ENCODE peak calls at places on chromosome 6, in six cellular contexts. F, M, L, R, Z and A are unnamed samples.

GRCh38 chr6:165055231-165055630 is 254.2 kb downstream of the C6orf118 start:
- DNase-seq in M (no peak), F (no peak), R (no peak), Z (no peak), L (no peak), A (no peak)

GRCh38 chr6:121885399-121886152 is 450.1 kb downstream of the GJA1 start:
- DNase-seq in M (no peak), R (no peak), Z (no peak), F (peak), L (no peak), A (no peak)

GRCh38 chr6:134007077-134007476 is 45.3 kb downstream of the SLC2A12 start:
- DNase-seq in Z (no peak), M (no peak), L (no peak), R (no peak), F (no peak), A (peak)

GRCh38 chr6:138454976-138455706 is 44.2 kb downstream of the NHSL1 start:
- DNase-seq in Z (peak), F (no peak), R (peak), M (no peak), L (no peak), A (no peak)

GRCh38 chr6:13294499-13295069 is 33.8 kb downstream of the TBC1D7 start:
- DNase-seq in M (no peak), R (no peak), Z (no peak), F (no peak), L (no peak), A (no peak)

GRCh38 chr6:3013486-3013885 is 13.8 kb downstream of the NQO2 start:
- DNase-seq in R (no peak), F (no peak), L (no peak), M (no peak), Z (no peak), A (no peak)

GRCh38 chr6:53168516-53169257 is 20.0 kb upstream of the GCM1 start:
- DNase-seq in L (no peak), Z (no peak), M (no peak), R (no peak), F (no peak), A (no peak)

GRCh38 chr6:10659697-10660348 is 34.6 kb downstream of the C6orf52 start:
- DNase-seq in Z (no peak), R (no peak), M (peak), F (no peak), L (peak), A (no peak)

GRCh38 chr6:39847216-39847615 is 55.0 kb downstream of the DAAM2 start:
- DNase-seq in R (no peak), F (no peak), Z (no peak), L (no peak), M (no peak), A (no peak)

GRCh38 chr6:37375376-37375775 is 21.6 kb downstream of the RNF8 start:
- DNase-seq in F (no peak), L (no peak), R (no peak), M (no peak), Z (no peak), A (no peak)

GRCh38 chr6:152087701-152088100 is 280.2 kb downstream of the ESR1 start:
- DNase-seq in M (no peak), Z (no peak), F (no peak), R (no peak), L (no peak), A (no peak)

GRCh38 chr6:73028893-73029450 is 196.3 kb downstream of the KHDC1L start:
- DNase-seq in R (no peak), F (no peak), L (no peak), Z (no peak), M (no peak), A (peak)

GRCh38 chr6:127458817-127459216 is 372 bp downstream of the KIAA0408 start:
- DNase-seq in M (no peak), F (peak), Z (no peak), R (no peak), L (no peak), A (no peak)

GRCh38 chr6:108578595-108579038 is 17.9 kb downstream of the FOXO3 start:
- DNase-seq in L (no peak), Z (no peak), F (no peak), R (no peak), M (no peak), A (no peak)

GRCh38 chr6:125714431-125715090 is 34.9 kb upstream of the HEY2 start:
- DNase-seq in L (no peak), R (no peak), M (no peak), F (no peak), Z (peak), A (no peak)

GRCh38 chr6:55812509-55812908 is 62.9 kb downstream of the BMP5 start:
- DNase-seq in L (no peak), M (no peak), F (no peak), R (no peak), Z (no peak), A (no peak)

GRCh38 chr6:36804549-36804948 is 34.7 kb downstream of the CPNE5 start:
- DNase-seq in M (no peak), F (no peak), R (no peak), Z (no peak), L (no peak), A (no peak)

DNA sequence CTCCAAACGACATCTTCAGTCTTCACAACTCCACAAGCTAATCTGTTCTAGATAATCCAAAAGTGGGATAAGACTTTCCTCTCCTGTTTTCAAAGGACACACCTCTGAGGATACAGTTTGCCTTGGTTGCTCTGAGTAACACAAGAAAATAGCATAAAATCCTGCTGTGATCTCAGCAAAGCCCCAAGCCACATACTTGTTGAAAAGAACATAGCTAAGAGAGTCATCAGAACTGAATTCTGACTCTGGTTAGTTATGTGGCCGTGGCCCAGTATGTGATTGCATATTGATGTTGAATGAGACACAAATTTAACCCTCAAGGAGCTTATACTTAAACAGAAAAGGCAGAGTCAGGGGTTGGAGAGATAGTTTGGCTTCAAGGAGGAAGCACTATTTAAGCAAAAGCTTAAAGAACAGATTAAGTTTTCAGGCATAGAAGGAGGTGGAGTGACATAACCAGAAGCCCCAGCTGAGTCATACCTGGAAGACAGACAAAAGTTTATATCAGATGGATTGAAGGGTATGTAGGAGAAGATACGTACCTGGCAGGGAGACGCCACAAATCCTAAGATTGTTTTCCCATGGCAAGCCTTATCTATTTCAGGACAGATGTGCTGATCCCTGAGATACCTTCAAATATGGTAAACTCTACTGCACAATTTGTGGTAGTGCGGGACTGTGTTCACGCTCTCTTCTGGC is 41.2 kb downstream of the OPN5 start:
- DNase-seq in R (no peak), Z (no peak), F (no peak), M (no peak), L (no peak), A (no peak)
- TF ChIP-seq JUND in R (no peak), Z (no peak), F (no peak), M (no peak), L (no peak), A (no peak)

GRCh38 chr6:77136086-77136485 is 327.2 kb downstream of the HTR1B start:
- DNase-seq in L (no peak), M (no peak), Z (no peak), F (no peak), R (no peak), A (no peak)
- TF ChIP-seq JUND in L (no peak), M (no peak), Z (no peak), F (no peak), R (peak), A (no peak)

GRCh38 chr6:89941031-89941775 is 46.9 kb downstream of the GJA10 start:
- DNase-seq in L (no peak), M (no peak), F (peak), R (no peak), Z (no peak), A (no peak)
- TF ChIP-seq JUND in L (no peak), M (no peak), F (no peak), R (no peak), Z (no peak), A (no peak)

GRCh38 chr6:15775076-15775634 is 112.3 kb upstream of the DTNBP1 start:
- DNase-seq in F (no peak), M (no peak), Z (no peak), L (no peak), R (no peak), A (no peak)
- TF ChIP-seq JUND in F (no peak), M (no peak), Z (no peak), L (no peak), R (no peak), A (no peak)

GRCh38 chr6:168413856-168414255 is 27.1 kb upstream of the SMOC2 start:
- DNase-seq in F (no peak), Z (no peak), M (peak), R (no peak), L (no peak), A (no peak)
- TF ChIP-seq JUND in F (no peak), Z (no peak), M (no peak), R (no peak), L (no peak), A (no peak)